ENCODE peak calls at places on chromosomes 2 and 18, in nine cellular contexts. P is ovary; T is CD8-positive, alpha-beta memory T cell; G is transverse colon; W is body of pancreas; M is lower lobe of right lung; F is IMR-90; S is fibroblast of lung; I is spleen. C is an unnamed sample.

GRCh38 chr2:236209535-236209934 is 41.3 kb upstream of the GBX2 start:
- DNase-seq in I (no peak), T (no peak), M (no peak), W (no peak), F (no peak), S (peak; percentile 9), P (no peak), G (no peak), C (no peak)

GRCh38 chr18:36693931-36694661 is 134.7 kb downstream of the TPGS2 start:
- DNase-seq in P (no peak), I (no peak), M (no peak), S (peak; percentile 53), W (no peak), F (peak; percentile 78), G (no peak), T (no peak), C (no peak)

GRCh38 chr18:63301458-63301857 is 18.1 kb downstream of the BCL2 start:
- DNase-seq in F (no peak), I (no peak), T (no peak), G (no peak), W (no peak), S (no peak), M (no peak), P (peak; percentile 40), C (no peak)

GRCh38 chr2:224401641-224402342 is at the start of gene FAM124B:
- DNase-seq in M (peak; percentile 66), T (peak; percentile 7), I (peak; percentile 86), S (no peak), P (peak; percentile 30), F (peak; percentile 42), G (peak; percentile 29), W (peak; percentile 21), C (peak; percentile 78)

GRCh38 chr2:113111823-113112287 is 15.5 kb upstream of the IL1RN start:
- DNase-seq in P (no peak), T (no peak), I (no peak), S (no peak), G (no peak), M (no peak), W (no peak), F (no peak), C (no peak)

GRCh38 chr2:7989823-7990222 is 692.0 kb upstream of the ID2 start:
- DNase-seq in I (no peak), M (no peak), G (no peak), W (no peak), T (no peak), F (no peak), P (no peak), S (no peak), C (no peak)

GRCh38 chr2:23206652-23207051 is 178.3 kb upstream of the KLHL29 start:
- DNase-seq in F (no peak), I (no peak), G (no peak), M (no peak), S (no peak), W (no peak), T (no peak), P (no peak), C (no peak)

GRCh38 chr2:118431188-118431562 is 342.9 kb downstream of the INSIG2 start:
- DNase-seq in S (peak; percentile 64), G (no peak), P (no peak), W (no peak), I (no peak), M (no peak), T (no peak), F (no peak), C (no peak)

GRCh38 chr2:39411186-39411944 is 25.7 kb downstream of the MAP4K3 start:
- DNase-seq in S (peak; percentile 97), G (no peak), W (no peak), T (no peak), F (peak; percentile 96), P (no peak), M (no peak), I (no peak), C (no peak)

GRCh38 chr2:55628931-55629330 is 11.5 kb upstream of the PPP4R3B start:
- DNase-seq in G (no peak), I (no peak), P (no peak), S (no peak), M (no peak), F (no peak), W (no peak), T (no peak), C (no peak)

GRCh38 chr2:199738723-199739412 is 112.1 kb downstream of the FTCDNL1 start:
- DNase-seq in M (no peak), S (no peak), F (peak; percentile 70), T (no peak), P (no peak), W (no peak), G (no peak), I (no peak), C (no peak)

GRCh38 chr2:230814616-230815015 is 50.1 kb upstream of the ITM2C start:
- DNase-seq in F (peak; percentile 47), S (no peak), I (no peak), G (no peak), W (no peak), P (no peak), M (no peak), T (no peak), C (no peak)

GRCh38 chr18:40414155-40414754 is 1540.8 kb upstream of the PIK3C3 start:
- DNase-seq in W (no peak), T (no peak), P (no peak), G (no peak), F (peak; percentile 37), I (no peak), M (no peak), S (peak; percentile 50), C (peak; percentile 7)

GRCh38 chr18:75785175-75785574 is 357.7 kb upstream of the SMIM21 start:
- DNase-seq in G (no peak), P (no peak), W (no peak), M (no peak), T (no peak), S (no peak), I (no peak), F (no peak), C (no peak)

GRCh38 chr2:130341562-130342019 is 1.1 kb upstream of the IMP4 start:
- DNase-seq in I (no peak), S (no peak), G (peak; percentile 57), F (no peak), P (no peak), W (no peak), T (no peak), M (no peak), C (no peak)

GRCh38 chr2:206296128-206296527 is 21.7 kb downstream of the ZDBF2 start:
- DNase-seq in F (peak; percentile 17), T (no peak), M (no peak), I (no peak), S (peak; percentile 65), P (no peak), W (no peak), G (no peak), C (no peak)
- H3K27ac ChIP-seq in F (no peak overlapping the region), T (no peak overlapping the region), M (no peak overlapping the region), I (no peak overlapping the region), S (no peak overlapping the region), P (no peak overlapping the region), W (no peak overlapping the region), G (no peak overlapping the region), C (no peak overlapping the region)

GRCh38 chr2:233418761-233419625 is 64.7 kb downstream of the DGKD start:
- DNase-seq in F (peak; percentile 57), S (peak; percentile 77), I (peak; percentile 91), P (no peak), T (peak; percentile 63), M (no peak), G (no peak), W (no peak), C (no peak)
- H3K4me3 ChIP-seq in F (no peak overlapping the region), S (no peak overlapping the region), I (peak overlapping the region; percentile 24), P (no peak overlapping the region), T (peak overlapping the region; percentile 73), M (peak overlapping the region; percentile 33), G (no peak overlapping the region), W (no peak overlapping the region), C (no peak overlapping the region)

GRCh38 chr2:207257291-207258190 is 91.8 kb upstream of the KLF7 start:
- DNase-seq in M (no peak), S (peak; percentile 48), F (peak; percentile 52), W (no peak), T (no peak), I (no peak), G (no peak), P (no peak), C (no peak)

GRCh38 chr2:207256026-207256425 is 90.3 kb upstream of the KLF7 start:
- DNase-seq in S (peak; percentile 21), M (no peak), G (no peak), P (no peak), F (no peak), T (no peak), I (no peak), W (no peak), C (no peak)

GRCh38 chr2:207260021-207260420 is 94.3 kb upstream of the KLF7 start:
- DNase-seq in W (no peak), P (no peak), T (no peak), I (no peak), M (no peak), F (peak; percentile 50), S (peak; percentile 38), G (no peak), C (no peak)

GRCh38 chr2:207256476-207257207 is 90.9 kb upstream of the KLF7 start:
- DNase-seq in S (peak; percentile 84), M (no peak), I (no peak), G (no peak), W (no peak), F (peak; percentile 71), P (no peak), T (no peak), C (no peak)

GRCh38 chr2:207258191-207258991 is 92.6 kb upstream of the KLF7 start:
- DNase-seq in G (peak; percentile 78), T (no peak), M (peak; percentile 48), F (peak; percentile 100), I (no peak), W (no peak), P (peak; percentile 77), S (peak; percentile 100), C (no peak)
- H3K4me1 ChIP-seq in G (peaks cover 28% of the 10 kb centered on the region), T (no peaks in the 10 kb centered on the region), M (peaks cover 45% of the 10 kb centered on the region), F (peaks cover 56% of the 10 kb centered on the region), I (peaks cover 56% of the 10 kb centered on the region), W (no peaks in the 10 kb centered on the region), P (peaks cover 9% of the 10 kb centered on the region), S (peaks cover 59% of the 10 kb centered on the region), C (no peaks in the 10 kb centered on the region)

GRCh38 chr18:59219672-59220163 is at the start of gene GRP:
- DNase-seq in S (no peak), I (no peak), T (no peak), W (no peak), G (no peak), M (no peak), F (no peak), P (no peak), C (no peak)

GRCh38 chr18:59218018-59218417 is 1.9 kb upstream of the GRP start:
- DNase-seq in W (no peak), S (no peak), G (no peak), T (no peak), F (no peak), I (no peak), P (no peak), M (no peak), C (no peak)

GRCh38 chr18:59222341-59222740 is 2.4 kb downstream of the GRP start:
- DNase-seq in T (no peak), M (no peak), W (no peak), S (no peak), I (no peak), P (no peak), F (no peak), G (no peak), C (no peak)

GRCh38 chr18:59220164-59220783 is 316 bp downstream of the GRP start:
- DNase-seq in T (no peak), G (no peak), W (no peak), S (no peak), F (no peak), P (no peak), I (no peak), M (no peak), C (no peak)

GRCh38 chr18:59220784-59221765 is 1.1 kb downstream of the GRP start:
- DNase-seq in G (no peak), S (no peak), F (no peak), T (no peak), I (no peak), P (no peak), M (no peak), W (no peak), C (no peak)
- H3K27ac ChIP-seq in G (no peak overlapping the region), S (no peak overlapping the region), F (no peak overlapping the region), T (no peak overlapping the region), I (no peak overlapping the region), P (no peak overlapping the region), M (no peak overlapping the region), W (no peak overlapping the region), C (no peak overlapping the region)

C was measured in SJCRH30.